ENCODE peak calls at places on chromosome 10, in five cellular contexts. R, F, P, Z and C are unnamed samples.

GRCh38 chr10:98047009-98047741 is 16.8 kb upstream of the CRTAC1 start:
- DNase-seq in F (no peak), R (no peak), P (no peak), Z (no peak), C (no peak)

GRCh38 chr10:6840766-6841165 is 260.7 kb upstream of the PRKCQ start:
- DNase-seq in P (no peak), R (no peak), Z (no peak), F (no peak), C (no peak)

GRCh38 chr10:127486355-127486754 is 62.8 kb upstream of the NPS start:
- DNase-seq in Z (no peak), F (no peak), R (no peak), P (no peak), C (no peak)

GRCh38 chr10:50874723-50875122 is 10.7 kb downstream of the A1CF start:
- DNase-seq in P (no peak), F (no peak), Z (no peak), R (no peak), C (no peak)

GRCh38 chr10:89414146-89414878 is at the start of gene IFIT5:
- DNase-seq in F (peak), Z (no peak), P (no peak), R (peak), C (peak)

GRCh38 chr10:96339956-96340904 is 18.6 kb downstream of the OPALIN start:
- DNase-seq in P (peak), R (peak), Z (no peak), F (no peak), C (peak)

GRCh38 chr10:118621304-118621942 is 26.0 kb upstream of the PRLHR start:
- DNase-seq in P (no peak), F (no peak), Z (no peak), R (no peak), C (no peak)

GRCh38 chr10:124292911-124293640 is 125.6 kb downstream of the OAT start:
- DNase-seq in P (no peak), F (no peak), Z (no peak), R (no peak), C (no peak)

GRCh38 chr10:132626761-132627735 is 89.5 kb downstream of the INPP5A start:
- DNase-seq in R (no peak), P (no peak), F (no peak), Z (no peak), C (no peak)

GRCh38 chr10:17850526-17850925 is 41.4 kb downstream of the MRC1 start:
- DNase-seq in Z (no peak), F (no peak), P (no peak), R (no peak), C (no peak)

GRCh38 chr10:79050896-79051555 is 17.7 kb upstream of the ZMIZ1 start:
- DNase-seq in F (no peak), P (no peak), Z (no peak), R (no peak), C (no peak)

GRCh38 chr10:95214793-95215192 is 20.8 kb downstream of the ACSM6 start:
- DNase-seq in R (no peak), P (no peak), F (no peak), Z (no peak), C (no peak)
- TF ChIP-seq SUZ12 in R (no peak), P (no peak), F (no peak), Z (no peak), C (no peak)

GRCh38 chr10:1448252-1448901 is 288.9 kb downstream of the ADARB2 start:
- DNase-seq in P (no peak), R (no peak), Z (no peak), F (no peak), C (no peak)
- TF ChIP-seq SUZ12 in P (no peak), R (no peak), Z (no peak), F (no peak), C (no peak)

GRCh38 chr10:33900591-33900990 is 566.1 kb upstream of the NRP1 start:
- DNase-seq in F (no peak), Z (no peak), R (no peak), P (no peak), C (no peak)
- TF ChIP-seq SUZ12 in F (no peak), Z (no peak), R (no peak), P (no peak), C (no peak)

DNA sequence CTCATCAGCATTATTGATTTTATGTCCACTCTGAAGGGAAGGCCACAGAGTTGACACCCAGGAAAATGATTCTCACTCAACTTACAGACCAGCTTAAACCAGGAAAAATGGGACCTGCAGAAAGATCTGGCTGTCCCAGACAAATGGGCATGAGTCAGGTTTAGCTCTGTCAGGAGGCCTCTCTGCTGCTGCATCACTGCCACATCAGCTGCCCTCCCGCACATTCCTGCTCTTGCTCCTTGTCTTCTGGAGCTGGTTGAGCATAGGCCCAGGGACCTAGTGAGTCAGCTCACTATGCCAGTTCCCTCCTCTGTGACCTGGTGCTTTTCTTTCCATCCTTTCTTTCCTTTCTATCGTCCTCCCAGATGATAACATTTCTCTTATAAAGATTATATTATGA is 18.8 kb upstream of the SMNDC1 start:
- DNase-seq in F (no peak), Z (no peak), R (no peak), P (no peak), C (no peak)
- TF ChIP-seq SUZ12 in F (no peak), Z (no peak), R (no peak), P (no peak), C (no peak)

DNA sequence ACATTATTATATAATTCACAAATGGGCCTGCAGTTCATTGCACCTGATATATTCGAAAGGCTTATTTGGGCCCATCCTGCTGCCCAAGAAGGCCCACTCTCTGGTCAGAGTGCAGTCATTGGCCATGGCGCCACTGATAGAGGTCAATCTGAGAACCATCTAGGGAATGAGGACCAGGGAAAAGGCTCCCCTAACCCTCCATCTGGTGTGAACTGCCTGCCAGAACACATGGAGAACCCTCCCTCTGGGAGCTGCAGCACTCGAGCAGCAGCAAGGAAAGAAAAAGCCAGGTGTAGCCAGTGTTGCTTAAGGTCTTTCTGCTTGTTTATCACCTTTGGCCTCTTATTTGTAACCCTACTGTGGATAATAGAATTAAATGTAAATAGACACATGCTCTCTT is 136.6 kb downstream of the REEP3 start:
- DNase-seq in P (no peak), R (no peak), F (no peak), Z (no peak), C (no peak)
- TF ChIP-seq SUZ12 in P (no peak), R (no peak), F (no peak), Z (no peak), C (no peak)

DNA sequence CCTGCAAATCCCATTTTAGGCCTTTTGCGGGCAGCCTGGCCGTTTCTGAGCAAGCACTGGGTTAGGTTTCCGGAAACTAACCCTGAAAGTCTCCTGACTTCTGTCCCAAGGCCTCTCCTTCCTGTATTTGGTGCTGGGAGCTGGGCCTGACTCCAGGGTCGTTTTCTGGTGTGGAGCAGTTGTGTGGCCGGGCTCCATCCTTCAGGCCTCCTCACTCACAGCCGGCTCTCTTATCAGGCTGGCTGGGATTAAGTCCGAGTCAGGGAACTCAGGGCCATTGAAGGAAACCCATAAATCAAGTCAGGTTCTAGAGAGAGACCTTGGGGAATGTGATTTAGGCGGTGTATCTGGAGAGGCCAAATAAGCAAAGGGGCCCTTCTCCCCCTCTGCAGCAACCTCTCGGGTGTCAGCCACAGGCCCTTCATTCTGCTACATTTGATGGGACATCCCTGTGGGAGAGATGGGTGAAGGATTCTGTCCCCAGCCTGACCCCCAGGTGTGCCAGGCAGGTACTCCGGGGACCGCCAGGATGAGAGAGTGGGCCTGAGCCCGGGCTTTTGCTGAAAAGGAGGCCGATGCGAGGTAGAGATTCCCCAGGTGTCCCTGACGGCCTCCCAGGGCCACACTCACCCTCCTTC is 3.3 kb downstream of the GATA3 start:
- DNase-seq in Z (no peak), R (no peak), F (no peak), P (no peak), C (no peak)
- TF ChIP-seq SUZ12 in Z (peak), R (no peak), F (no peak), P (no peak), C (no peak)

GRCh38 chr10:102611514-102612095 is 32.7 kb upstream of the TRIM8 start:
- DNase-seq in R (no peak), F (no peak), P (no peak), Z (no peak), C (no peak)
- TF ChIP-seq SUZ12 in R (no peak), F (no peak), P (no peak), Z (no peak), C (no peak)

DNA sequence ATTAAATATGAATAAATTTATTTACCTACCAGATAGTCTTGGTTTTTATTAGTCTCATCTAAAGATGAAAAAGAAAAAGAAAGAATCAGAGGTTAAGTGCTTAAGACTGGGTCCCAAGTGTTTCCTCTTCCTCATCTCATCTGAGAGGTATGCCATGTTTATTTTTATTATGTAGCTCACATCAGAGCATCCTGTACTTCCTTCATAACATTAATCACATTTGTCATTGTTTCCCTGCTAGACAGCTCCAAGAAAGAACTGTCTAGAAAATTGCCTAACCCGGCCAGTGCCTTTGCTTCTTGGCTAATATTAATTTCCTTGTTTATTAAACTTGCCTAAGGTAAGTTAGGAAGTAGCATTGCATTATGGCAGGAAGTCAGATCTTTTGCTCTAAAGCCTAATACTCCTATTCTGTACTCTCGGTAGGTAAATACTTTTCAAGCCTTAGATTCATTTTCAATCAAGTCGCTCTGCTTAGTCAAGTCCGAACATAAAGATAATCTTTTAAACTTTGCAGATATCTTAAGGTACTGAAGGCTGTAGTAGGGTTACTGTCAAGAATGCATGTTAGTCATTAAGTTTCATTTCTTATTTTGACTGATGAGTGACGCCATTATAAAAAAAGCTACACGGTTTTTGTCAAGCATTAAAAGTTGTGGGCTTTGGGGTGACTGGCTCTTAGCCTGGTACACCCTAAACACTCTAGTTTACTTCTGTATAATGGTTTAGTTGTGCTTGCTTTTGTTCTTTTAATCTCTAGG is 47.4 kb downstream of the ZMYND11 start:
- DNase-seq in R (no peak), P (no peak), F (no peak), Z (no peak), C (no peak)
- TF ChIP-seq SUZ12 in R (no peak), P (no peak), F (no peak), Z (no peak), C (no peak)

GRCh38 chr10:4194231-4194630 is 409.2 kb upstream of the KLF6 start:
- DNase-seq in R (no peak), P (no peak), F (no peak), Z (no peak), C (no peak)
- TF ChIP-seq SUZ12 in R (no peak), P (no peak), F (no peak), Z (no peak), C (no peak)